ENCODE peak calls at places on chromosomes 6 and 20, in eight cellular contexts. V, N, P, K, Q, B, J and Z are unnamed samples.

GRCh38 chr6:23841116-23841515 is 284.9 kb upstream of the NRSN1 start:
- DNase-seq in V (no peak), N (no peak), P (no peak), K (no peak), Q (no peak), B (no peak), J (no peak), Z (no peak)

GRCh38 chr6:89148016-89148750 is 2.3 kb downstream of the PM20D2 start:
- DNase-seq in V (no peak), N (no peak), P (no peak), K (peak), Q (no peak), B (no peak), J (no peak), Z (no peak)

GRCh38 chr6:43290905-43291355 is 7.1 kb upstream of the SLC22A7 start:
- DNase-seq in V (no peak), N (no peak), P (no peak), K (no peak), Q (no peak), B (no peak), J (no peak), Z (no peak)

GRCh38 chr6:100057941-100058340 is 63.9 kb upstream of the MCHR2 start:
- DNase-seq in V (no peak), N (no peak), P (no peak), K (no peak), Q (no peak), B (no peak), J (no peak), Z (no peak)

GRCh38 chr20:38214871-38215788 is 45.4 kb downstream of the KIAA1755 start:
- DNase-seq in V (no peak), N (no peak), P (no peak), K (no peak), Q (no peak), B (no peak), J (no peak), Z (no peak)

GRCh38 chr20:57397693-57398108 is 6.5 kb downstream of the RBM38 start:
- DNase-seq in V (peak), N (no peak), P (no peak), K (no peak), Q (no peak), B (no peak), J (no peak), Z (no peak)

GRCh38 chr6:89853068-89853467 is 23.4 kb downstream of the CASP8AP2 start:
- DNase-seq in V (no peak), N (no peak), P (no peak), K (no peak), Q (no peak), B (peak), J (no peak), Z (peak)

GRCh38 chr6:35194390-35194789 is 19.4 kb upstream of the SCUBE3 start:
- DNase-seq in V (no peak), N (no peak), P (no peak), K (no peak), Q (no peak), B (no peak), J (no peak), Z (no peak)

GRCh38 chr20:358891-359555 is 12.1 kb downstream of the NRSN2 start:
- DNase-seq in V (no peak), N (no peak), P (no peak), K (no peak), Q (no peak), B (peak), J (no peak), Z (no peak)

GRCh38 chr6:72218125-72218524 is 331.8 kb downstream of the RIMS1 start:
- DNase-seq in V (peak), N (peak), P (peak), K (peak), Q (no peak), B (peak), J (peak), Z (peak)

GRCh38 chr20:22999756-23000155 is 35.4 kb upstream of the SSTR4 start:
- DNase-seq in V (no peak), N (no peak), P (no peak), K (peak), Q (no peak), B (peak), J (no peak), Z (no peak)

GRCh38 chr6:157911786-157912185 is 69.9 kb upstream of the SYNJ2 start:
- DNase-seq in V (no peak), N (no peak), P (no peak), K (no peak), Q (no peak), B (no peak), J (no peak), Z (no peak)

GRCh38 chr20:44111712-44112335 is 75.2 kb downstream of the JPH2 start:
- DNase-seq in V (no peak), N (peak), P (no peak), K (peak), Q (peak), B (peak), J (no peak), Z (peak)

GRCh38 chr6:138986578-138986977 is 1.5 kb downstream of the REPS1 start:
- DNase-seq in V (no peak), N (no peak), P (no peak), K (peak), Q (no peak), B (peak), J (no peak), Z (peak)

GRCh38 chr20:22977047-22977785 is 57.9 kb upstream of the SSTR4 start:
- DNase-seq in V (no peak), N (no peak), P (peak), K (no peak), Q (peak), B (no peak), J (no peak), Z (no peak)

GRCh38 chr6:114008331-114008730 is 37.4 kb upstream of the HDAC2 start:
- DNase-seq in V (no peak), N (no peak), P (no peak), K (no peak), Q (no peak), B (no peak), J (no peak), Z (peak)

GRCh38 chr20:36421641-36422040 is 115.5 kb downstream of the DLGAP4 start:
- DNase-seq in V (no peak), N (no peak), P (no peak), K (no peak), Q (no peak), B (no peak), J (no peak), Z (no peak)

GRCh38 chr20:22922987-22923386 is 112.1 kb upstream of the SSTR4 start:
- DNase-seq in V (no peak), N (no peak), P (no peak), K (no peak), Q (no peak), B (no peak), J (no peak), Z (no peak)

GRCh38 chr6:84601366-84601765 is 163.0 kb downstream of the TBX18 start:
- DNase-seq in V (no peak), N (no peak), P (no peak), K (no peak), Q (no peak), B (no peak), J (no peak), Z (no peak)

GRCh38 chr6:9875605-9876353 is 539.1 kb downstream of the TFAP2A start:
- DNase-seq in V (no peak), N (peak), P (no peak), K (no peak), Q (no peak), B (no peak), J (no peak), Z (no peak)

GRCh38 chr6:66930559-66931290 is 1223.7 kb upstream of the EYS start:
- DNase-seq in V (no peak), N (no peak), P (no peak), K (peak), Q (no peak), B (peak), J (no peak), Z (peak)

GRCh38 chr6:137493218-137494038 is 766 bp downstream of the OLIG3 start:
- DNase-seq in V (no peak), N (no peak), P (no peak), K (peak), Q (no peak), B (no peak), J (no peak), Z (no peak)

GRCh38 chr6:48486876-48487275 is 375.9 kb upstream of the PTCHD4 start:
- DNase-seq in V (no peak), N (no peak), P (no peak), K (peak), Q (no peak), B (no peak), J (no peak), Z (no peak)

GRCh38 chr6:13355043-13355945 is 27.0 kb upstream of the TBC1D7 start:
- DNase-seq in V (peak), N (peak), P (no peak), K (peak), Q (peak), B (peak), J (peak), Z (peak)

GRCh38 chr6:26124550-26125014 is 37.4 kb downstream of the HFE start:
- DNase-seq in V (peak), N (no peak), P (no peak), K (no peak), Q (no peak), B (no peak), J (no peak), Z (no peak)

GRCh38 chr6:14221564-14222297 is 104.2 kb downstream of the CD83 start:
- DNase-seq in V (no peak), N (no peak), P (no peak), K (no peak), Q (no peak), B (no peak), J (no peak), Z (no peak)

GRCh38 chr6:22582806-22583205 is 13.4 kb downstream of the HDGFL1 start:
- DNase-seq in V (no peak), N (no peak), P (no peak), K (peak), Q (no peak), B (no peak), J (no peak), Z (peak)

GRCh38 chr6:17492350-17492749 is 99.0 kb downstream of the CAP2 start:
- DNase-seq in V (no peak), N (no peak), P (no peak), K (no peak), Q (no peak), B (no peak), J (no peak), Z (no peak)

GRCh38 chr6:328924-329323 is 36.6 kb downstream of the DUSP22 start:
- DNase-seq in V (peak), N (no peak), P (no peak), K (no peak), Q (no peak), B (no peak), J (no peak), Z (no peak)

GRCh38 chr6:35933844-35934243 is 12.9 kb upstream of the SRPK1 start:
- DNase-seq in V (no peak), N (no peak), P (no peak), K (no peak), Q (no peak), B (no peak), J (no peak), Z (no peak)

GRCh38 chr6:69865126-69865525 is 1.2 kb upstream of the COL19A1 start:
- DNase-seq in V (no peak), N (no peak), P (no peak), K (peak), Q (no peak), B (peak), J (peak), Z (peak)

DNA sequence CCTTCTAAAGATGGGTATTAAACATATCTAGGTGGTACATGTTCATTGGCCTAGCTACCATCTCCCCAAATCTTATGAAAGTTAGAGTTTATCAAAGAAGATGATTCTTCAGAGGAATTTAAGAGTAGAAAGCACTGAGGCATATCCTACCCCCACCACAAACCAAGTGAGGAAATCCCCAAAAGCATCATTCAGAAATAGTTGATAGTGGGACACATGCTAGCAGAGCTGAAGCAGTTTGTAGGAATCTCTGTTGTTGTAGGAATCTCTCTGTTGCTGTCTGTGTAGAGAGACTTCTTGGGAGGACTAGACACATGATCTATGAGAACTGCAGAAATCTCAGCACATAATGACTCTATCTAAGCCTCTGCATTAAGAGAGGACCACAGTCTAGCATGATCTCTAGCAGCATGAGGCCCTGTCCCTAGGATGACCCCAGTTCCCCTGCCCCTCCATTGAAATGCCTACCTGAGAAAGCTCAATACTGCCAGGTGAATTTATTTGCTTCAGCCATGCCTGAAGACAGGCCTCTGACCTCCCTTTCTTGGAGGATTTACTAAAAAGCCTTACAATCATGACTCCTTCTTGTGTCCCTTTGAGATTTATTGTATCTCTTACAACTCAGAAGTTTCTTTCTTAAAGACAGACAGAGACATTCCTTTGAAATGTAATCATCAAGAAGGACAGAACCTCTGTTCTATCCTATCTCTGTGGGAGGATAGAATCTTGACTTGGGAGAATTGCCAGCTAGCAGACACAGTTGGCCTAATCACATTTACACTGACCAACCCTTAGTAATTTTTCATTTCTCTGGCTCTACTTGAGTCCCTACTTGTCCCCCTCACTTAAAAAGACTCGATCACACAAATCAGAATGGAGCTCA is 582.4 kb downstream of the PHF3 start:
- DNase-seq in V (no peak), N (no peak), P (no peak), K (peak), Q (no peak), B (no peak), J (no peak), Z (peak)
- H3K4me3 ChIP-seq in V (no peak), N (no peak), P (no peak), K (no peak), Q (no peak), B (no peak), J (no peak), Z (no peak)

GRCh38 chr6:33404884-33405283 is 5.9 kb upstream of the PHF1 start:
- DNase-seq in V (no peak), N (no peak), P (no peak), K (no peak), Q (no peak), B (no peak), J (no peak), Z (no peak)

GRCh38 chr6:33406161-33406560 is 4.7 kb upstream of the PHF1 start:
- DNase-seq in V (no peak), N (no peak), P (no peak), K (no peak), Q (no peak), B (no peak), J (no peak), Z (no peak)

GRCh38 chr6:33405541-33405940 is 5.3 kb upstream of the PHF1 start:
- DNase-seq in V (no peak), N (no peak), P (no peak), K (no peak), Q (no peak), B (no peak), J (no peak), Z (no peak)

GRCh38 chr6:33410050-33410710 is 634 bp upstream of the PHF1 start:
- DNase-seq in V (peak), N (peak), P (peak), K (peak), Q (peak), B (peak), J (peak), Z (peak)

DNA sequence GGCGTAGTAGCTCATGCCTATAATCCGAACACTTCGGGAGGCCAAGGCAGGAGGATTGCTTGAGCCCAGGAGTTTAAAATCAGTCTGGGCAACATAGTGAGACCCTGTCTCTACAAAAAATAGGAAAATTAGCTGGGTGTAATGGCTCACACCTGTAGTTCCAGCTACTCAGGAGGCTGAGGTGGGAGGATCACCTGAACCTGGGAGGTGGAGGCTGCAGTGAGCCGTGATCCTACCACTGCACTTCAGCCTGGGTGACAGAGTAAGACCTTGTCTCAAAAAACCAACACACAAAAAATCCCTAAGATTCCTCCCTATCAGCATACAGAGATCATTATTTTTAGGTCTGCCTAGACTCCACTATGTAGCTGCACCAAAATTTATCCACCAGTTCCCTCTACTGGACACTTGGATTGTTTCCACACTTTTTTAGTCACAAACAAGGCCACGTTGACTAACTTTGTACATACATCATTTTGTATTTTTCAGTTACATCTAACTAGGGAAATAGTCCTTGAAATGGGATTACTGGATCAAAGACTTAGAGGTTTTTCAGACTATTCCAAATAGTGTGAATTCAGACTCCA is 3.6 kb upstream of the PHF1 start:
- DNase-seq in V (no peak), N (no peak), P (no peak), K (peak), Q (no peak), B (peak), J (no peak), Z (peak)
- TF ChIP-seq CTCF in V (peak), N (peak), P (peak), K (peak), Q (peak), B (peak), J (peak), Z (peak)

GRCh38 chr20:51354191-51354768 is 188.2 kb downstream of the NFATC2 start:
- DNase-seq in V (no peak), N (no peak), P (no peak), K (peak), Q (no peak), B (no peak), J (no peak), Z (peak)

GRCh38 chr20:51356871-51357270 is 185.6 kb downstream of the NFATC2 start:
- DNase-seq in V (no peak), N (no peak), P (no peak), K (no peak), Q (no peak), B (no peak), J (no peak), Z (no peak)

GRCh38 chr20:51357543-51357942 is 185.0 kb downstream of the NFATC2 start:
- DNase-seq in V (no peak), N (no peak), P (no peak), K (no peak), Q (no peak), B (no peak), J (no peak), Z (no peak)

GRCh38 chr20:51352790-51353189 is 189.7 kb downstream of the NFATC2 start:
- DNase-seq in V (no peak), N (no peak), P (no peak), K (no peak), Q (no peak), B (no peak), J (no peak), Z (no peak)

GRCh38 chr20:51354769-51355319 is 187.7 kb downstream of the NFATC2 start:
- DNase-seq in V (no peak), N (no peak), P (no peak), K (peak), Q (no peak), B (peak), J (no peak), Z (peak)
- H3K4me3 ChIP-seq in V (no peak), N (no peak), P (no peak), K (no peak), Q (no peak), B (no peak), J (no peak), Z (no peak)

GRCh38 chr6:168908166-168908565 is 345.5 kb downstream of the THBS2 start:
- DNase-seq in V (no peak), N (no peak), P (no peak), K (peak), Q (no peak), B (peak), J (no peak), Z (peak)

GRCh38 chr6:168906251-168906845 is 347.3 kb downstream of the THBS2 start:
- DNase-seq in V (no peak), N (peak), P (no peak), K (no peak), Q (no peak), B (no peak), J (no peak), Z (no peak)

GRCh38 chr6:168905451-168906090 is 348.1 kb downstream of the THBS2 start:
- DNase-seq in V (no peak), N (no peak), P (no peak), K (peak), Q (no peak), B (peak), J (no peak), Z (peak)

GRCh38 chr6:168909288-168909687 is 344.4 kb downstream of the THBS2 start:
- DNase-seq in V (no peak), N (no peak), P (no peak), K (no peak), Q (no peak), B (no peak), J (no peak), Z (no peak)

DNA sequence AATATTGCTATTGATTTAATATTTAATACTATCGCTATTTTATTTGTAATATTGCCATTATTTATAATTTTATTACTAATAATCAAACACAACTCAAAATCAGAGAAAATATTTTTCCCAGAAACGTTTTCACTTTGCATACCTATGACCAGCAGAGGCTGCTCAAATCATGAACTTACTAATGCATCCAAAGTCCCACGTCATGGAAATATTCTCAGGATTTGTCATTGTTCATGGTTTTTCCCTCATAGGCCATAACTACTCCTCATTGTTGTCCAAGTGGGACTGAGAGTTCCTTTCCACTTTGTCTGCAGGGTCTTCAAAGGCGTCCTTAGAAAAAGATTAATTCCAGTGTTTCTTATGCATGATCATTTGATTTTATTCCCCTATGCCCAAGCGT is 344.8 kb downstream of the THBS2 start:
- DNase-seq in V (no peak), N (no peak), P (no peak), K (peak), Q (no peak), B (peak), J (no peak), Z (peak)
- TF ChIP-seq CTCF in V (no peak), N (peak), P (no peak), K (peak), Q (no peak), B (peak), J (peak), Z (peak)

GRCh38 chr6:27334141-27334540 is 22.1 kb upstream of the POM121L2 start:
- DNase-seq in V (no peak), N (no peak), P (no peak), K (peak), Q (no peak), B (no peak), J (no peak), Z (no peak)

GRCh38 chr6:27332692-27333641 is 20.9 kb upstream of the POM121L2 start:
- DNase-seq in V (no peak), N (peak), P (no peak), K (peak), Q (no peak), B (peak), J (peak), Z (peak)

DNA sequence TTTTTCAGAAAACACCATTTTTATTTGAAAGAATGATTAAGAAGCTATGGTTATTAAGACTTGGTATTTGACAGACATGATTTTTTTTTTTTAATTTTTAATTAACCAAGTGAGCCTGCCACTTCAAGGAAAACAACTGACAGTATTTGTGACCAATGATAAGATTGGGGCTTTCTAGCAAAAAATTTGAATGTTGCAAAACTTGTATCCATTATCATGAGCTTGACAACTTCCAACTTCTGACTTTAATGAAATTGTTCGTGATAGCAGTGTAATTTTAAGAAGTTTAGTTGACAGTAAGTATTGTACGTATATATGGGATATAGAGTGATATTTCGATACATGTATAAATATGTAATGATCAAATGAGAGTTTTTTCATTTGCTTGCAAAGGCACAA is 21.6 kb upstream of the POM121L2 start:
- DNase-seq in V (no peak), N (no peak), P (no peak), K (no peak), Q (no peak), B (no peak), J (no peak), Z (no peak)
- H3K4me3 ChIP-seq in V (no peak), N (peak), P (no peak), K (peak), Q (peak), B (no peak), J (peak), Z (no peak)